ENCODE peak calls at places on chromosomes 11 and 22, in eight cellular contexts. V is cardiac muscle cell, M is HEK293T, E is Kasumi-1, I is midbrain, A is amygdala, F is substantia nigra, Q is RWPE1. K is an unnamed sample.

GRCh38 chr11:58586998-58587397 is 8.1 kb downstream of the ZFP91 start:
- DNase-seq in V (no peak), M (no peak), E (no peak), I (no peak), A (no peak), F (no peak), Q (no peak), K (no peak)

GRCh38 chr22:36386351-36386899 is 1.3 kb downstream of the MYH9 start:
- DNase-seq in V (no peak), M (no peak), E (peak), I (no peak), A (no peak), F (no peak), Q (no peak), K (no peak)

GRCh38 chr11:2825886-2826678 is 59.5 kb downstream of the CDKN1C start:
- DNase-seq in V (no peak), M (no peak), E (peak), I (peak), A (peak), F (peak), Q (peak), K (peak)

GRCh38 chr22:28139993-28140392 is 220.9 kb upstream of the PITPNB start:
- DNase-seq in V (peak), M (no peak), E (no peak), I (no peak), A (no peak), F (no peak), Q (peak), K (no peak)

GRCh38 chr11:128522943-128523518 is 64.3 kb downstream of the ETS1 start:
- DNase-seq in V (no peak), M (no peak), E (no peak), I (no peak), A (no peak), F (no peak), Q (no peak), K (no peak)

GRCh38 chr11:66607126-66607834 is 9.2 kb upstream of the RBM14 start:
- DNase-seq in V (no peak), M (no peak), E (no peak), I (peak), A (peak), F (peak), Q (peak), K (peak)

GRCh38 chr11:70398834-70399680 is 728 bp downstream of the CTTN start:
- DNase-seq in V (peak), M (no peak), E (peak), I (no peak), A (no peak), F (no peak), Q (peak), K (no peak)

GRCh38 chr11:86799680-86800075 is 664 bp upstream of the PRSS23 start:
- DNase-seq in V (peak), M (no peak), E (no peak), I (no peak), A (no peak), F (no peak), Q (no peak), K (no peak)

GRCh38 chr22:36467042-36467810 is 14.2 kb downstream of the TXN2 start:
- DNase-seq in V (peak), M (no peak), E (no peak), I (no peak), A (no peak), F (no peak), Q (no peak), K (no peak)

GRCh38 chr11:134411887-134412507 is at the start of gene B3GAT1:
- DNase-seq in V (peak), M (peak), E (no peak), I (no peak), A (no peak), F (no peak), Q (no peak), K (no peak)

GRCh38 chr11:101478587-101479375 is 105.0 kb downstream of the TRPC6 start:
- DNase-seq in V (peak), M (no peak), E (no peak), I (no peak), A (no peak), F (no peak), Q (no peak), K (no peak)

GRCh38 chr22:22556995-22557925 is 1.8 kb downstream of the PRAME start:
- DNase-seq in V (no peak), M (no peak), E (no peak), I (no peak), A (no peak), F (no peak), Q (no peak), K (no peak)

GRCh38 chr11:68965901-68966868 is 14.6 kb downstream of the MRGPRD start:
- DNase-seq in V (no peak), M (no peak), E (no peak), I (no peak), A (no peak), F (no peak), Q (no peak), K (peak)

GRCh38 chr11:10856689-10857603 is 907 bp downstream of the ZBED5 start:
- DNase-seq in V (peak), M (peak), E (peak), I (peak), A (no peak), F (no peak), Q (peak), K (no peak)

GRCh38 chr11:65560555-65561418 is 2.6 kb upstream of the LTBP3 start:
- DNase-seq in V (peak), M (no peak), E (no peak), I (peak), A (peak), F (no peak), Q (no peak), K (no peak)

GRCh38 chr11:20388096-20389055 is 860 bp downstream of the PRMT3 start:
- DNase-seq in V (peak), M (no peak), E (peak), I (peak), A (peak), F (no peak), Q (peak), K (no peak)

GRCh38 chr11:106447631-106448191 is 370.2 kb downstream of the AASDHPPT start:
- DNase-seq in V (no peak), M (no peak), E (no peak), I (no peak), A (no peak), F (no peak), Q (no peak), K (no peak)

GRCh38 chr11:396511-396947 is 2.5 kb downstream of the PKP3 start:
- DNase-seq in V (no peak), M (peak), E (peak), I (no peak), A (no peak), F (no peak), Q (peak), K (no peak)

GRCh38 chr11:2272241-2272945 is 2.0 kb upstream of the ASCL2 start:
- DNase-seq in V (no peak), M (no peak), E (no peak), I (no peak), A (no peak), F (no peak), Q (no peak), K (peak)

GRCh38 chr22:41976070-41976901 is 7.0 kb downstream of the SEPTIN3 start:
- DNase-seq in V (peak), M (peak), E (no peak), I (peak), A (peak), F (no peak), Q (peak), K (no peak)

GRCh38 chr22:19832476-19833108 is 22.1 kb downstream of the GNB1L start:
- DNase-seq in V (no peak), M (no peak), E (peak), I (no peak), A (no peak), F (no peak), Q (no peak), K (no peak)

GRCh38 chr11:61776561-61777075 is 15.8 kb downstream of the TMEM258 start:
- DNase-seq in V (peak), M (peak), E (peak), I (peak), A (peak), F (peak), Q (peak), K (no peak)

GRCh38 chr11:120467627-120468026 is 43.9 kb upstream of the GRIK4 start:
- DNase-seq in V (no peak), M (no peak), E (no peak), I (no peak), A (no peak), F (no peak), Q (no peak), K (no peak)

GRCh38 chr11:1090600-1091331 is 16.1 kb downstream of the MUC2 start:
- DNase-seq in V (no peak), M (no peak), E (no peak), I (no peak), A (no peak), F (no peak), Q (no peak), K (no peak)

GRCh38 chr11:115515647-115516046 is 11.4 kb upstream of the CADM1 start:
- DNase-seq in V (no peak), M (no peak), E (no peak), I (no peak), A (no peak), F (no peak), Q (no peak), K (no peak)

GRCh38 chr22:30334601-30335000 is 7.9 kb upstream of the TBC1D10A start:
- DNase-seq in V (no peak), M (no peak), E (no peak), I (no peak), A (no peak), F (no peak), Q (no peak), K (no peak)

GRCh38 chr22:41927813-41928212 is 1.2 kb upstream of the TNFRSF13C start:
- DNase-seq in V (no peak), M (no peak), E (no peak), I (no peak), A (no peak), F (no peak), Q (no peak), K (no peak)

GRCh38 chr11:114296190-114296978 is at the start of gene NNMT:
- DNase-seq in V (no peak), M (no peak), E (no peak), I (no peak), A (no peak), F (no peak), Q (peak), K (peak)

GRCh38 chr11:128346808-128347207 is 240.6 kb downstream of the ETS1 start:
- DNase-seq in V (no peak), M (no peak), E (no peak), I (no peak), A (no peak), F (no peak), Q (peak), K (no peak)

GRCh38 chr22:50252081-50253045 is 1.3 kb upstream of the HDAC10 start:
- DNase-seq in V (peak), M (peak), E (peak), I (no peak), A (peak), F (no peak), Q (peak), K (no peak)

GRCh38 chr11:100785148-100785983 is 98.3 kb downstream of the ARHGAP42 start:
- DNase-seq in V (peak), M (no peak), E (no peak), I (no peak), A (no peak), F (no peak), Q (no peak), K (no peak)